ENCODE peak calls at places on chromosomes 5 and 9, in nine cellular contexts. V is lung, M is tibial nerve, R is IMR-90, A is HCT116, K is heart left ventricle, F is suprapubic skin, S is BE2C, Q is aorta. I is an unnamed sample.

GRCh38 chr5:176561259-176561658 is 12.1 kb downstream of the CDHR2 start:
- DNase-seq in V (no peak), M (no peak), R (no peak), A (no peak), K (no peak), F (no peak), S (no peak), Q (no peak), I (no peak)

GRCh38 chr9:127057970-127058644 is 64.3 kb downstream of the ANGPTL2 start:
- DNase-seq in V (no peak), M (no peak), R (peak; percentile 31), A (no peak), K (no peak), F (no peak), S (no peak), Q (no peak), I (no peak)

GRCh38 chr5:95846554-95847260 is 24.2 kb upstream of the GLRX start:
- DNase-seq in V (no peak), M (peak; percentile 52), R (peak; percentile 79), A (no peak), K (peak; percentile 70), F (no peak), S (peak; percentile 67), Q (no peak), I (no peak)

GRCh38 chr9:135214054-135214640 is 126.7 kb downstream of the OLFM1 start:
- DNase-seq in V (no peak), M (no peak), R (no peak), A (no peak), K (no peak), F (peak; percentile 59), S (peak; percentile 28), Q (peak; percentile 31), I (no peak)

GRCh38 chr9:124220551-124221451 is 36.9 kb upstream of the NEK6 start:
- DNase-seq in V (no peak), M (no peak), R (peak; percentile 52), A (no peak), K (no peak), F (no peak), S (no peak), Q (no peak), I (peak; percentile 59)

GRCh38 chr5:175821790-175822211 is 49.6 kb upstream of the CPLX2 start:
- DNase-seq in V (no peak), M (no peak), R (no peak), A (peak; percentile 89), K (no peak), F (no peak), S (no peak), Q (no peak), I (no peak)

GRCh38 chr9:110189001-110189400 is 19.0 kb downstream of the C9orf152 start:
- DNase-seq in V (peak; percentile 76), M (no peak), R (peak; percentile 18), A (no peak), K (peak; percentile 28), F (no peak), S (no peak), Q (no peak), I (peak; percentile 75)

GRCh38 chr5:135140805-135141204 is 106.8 kb upstream of the PITX1 start:
- DNase-seq in V (no peak), M (no peak), R (peak; percentile 51), A (peak; percentile 69), K (no peak), F (peak; percentile 79), S (no peak), Q (no peak), I (peak; percentile 29)

GRCh38 chr9:100285601-100286000 is 67.1 kb downstream of the TEX10 start:
- DNase-seq in V (no peak), M (no peak), R (no peak), A (no peak), K (no peak), F (no peak), S (no peak), Q (no peak), I (no peak)
- H3K36me3 ChIP-seq in V (peaks cover 8% of the 10 kb centered on the region), M (peaks cover 7% of the 10 kb centered on the region), R (peaks cover 18% of the 10 kb centered on the region), A (peaks cover 25% of the 10 kb centered on the region), K (peaks cover 4% of the 10 kb centered on the region), F (peaks cover 61% of the 10 kb centered on the region), S (peaks cover 29% of the 10 kb centered on the region), Q (peaks cover 13% of the 10 kb centered on the region), I (peaks cover 5% of the 10 kb centered on the region)

GRCh38 chr9:97617939-97618416 is 15.2 kb downstream of the TSTD2 start:
- DNase-seq in V (no peak), M (no peak), R (no peak), A (no peak), K (no peak), F (no peak), S (no peak), Q (no peak), I (no peak)
- H3K36me3 ChIP-seq in V (peaks cover 11% of the 10 kb centered on the region), M (no peaks in the 10 kb centered on the region), R (peaks cover 17% of the 10 kb centered on the region), A (peaks cover 9% of the 10 kb centered on the region), K (no peaks in the 10 kb centered on the region), F (peaks cover 33% of the 10 kb centered on the region), S (peaks cover 49% of the 10 kb centered on the region), Q (peaks cover 2% of the 10 kb centered on the region), I (no peaks in the 10 kb centered on the region)

GRCh38 chr5:77366717-77367500 is 125.2 kb downstream of the WDR41 start:
- DNase-seq in V (no peak), M (no peak), R (no peak), A (no peak), K (no peak), F (no peak), S (peak; percentile 44), Q (no peak), I (no peak)
- H3K36me3 ChIP-seq in V (no peaks in the 10 kb centered on the region), M (no peaks in the 10 kb centered on the region), R (no peaks in the 10 kb centered on the region), A (no peaks in the 10 kb centered on the region), K (no peaks in the 10 kb centered on the region), F (no peaks in the 10 kb centered on the region), S (no peaks in the 10 kb centered on the region), Q (no peaks in the 10 kb centered on the region), I (no peaks in the 10 kb centered on the region)

GRCh38 chr5:69206528-69207190 is 17.3 kb downstream of the CENPH start:
- DNase-seq in V (no peak), M (no peak), R (peak; percentile 54), A (peak; percentile 50), K (no peak), F (no peak), S (no peak), Q (no peak), I (no peak)
- H3K36me3 ChIP-seq in V (no peaks in the 10 kb centered on the region), M (no peaks in the 10 kb centered on the region), R (no peaks in the 10 kb centered on the region), A (peaks cover 9% of the 10 kb centered on the region), K (no peaks in the 10 kb centered on the region), F (no peaks in the 10 kb centered on the region), S (peaks cover 17% of the 10 kb centered on the region), Q (no peaks in the 10 kb centered on the region), I (no peaks in the 10 kb centered on the region)

GRCh38 chr5:55360190-55360589 is 52.4 kb downstream of the MTREX start:
- DNase-seq in V (no peak), M (no peak), R (peak; percentile 38), A (no peak), K (no peak), F (no peak), S (no peak), Q (no peak), I (no peak)

DNA sequence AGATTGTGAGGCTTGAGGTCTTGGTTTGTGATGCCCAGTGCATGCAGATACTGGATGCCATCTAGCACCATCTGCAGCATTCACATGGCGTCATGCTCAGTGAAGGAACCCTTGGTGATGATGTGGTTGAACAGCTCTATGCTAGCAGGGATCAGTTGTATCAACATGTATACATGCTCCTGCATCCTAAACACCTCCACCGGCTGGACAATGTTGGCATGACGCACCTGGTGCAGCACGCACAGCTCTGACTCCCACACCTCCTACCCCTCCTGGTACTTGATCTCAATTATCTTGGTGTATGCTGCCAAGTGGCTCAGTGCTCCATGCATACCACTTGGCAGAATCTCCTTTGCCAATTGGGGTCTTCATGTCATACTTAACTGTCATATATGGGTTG is 49.1 kb downstream of the MTREX start:
- DNase-seq in V (no peak), M (no peak), R (no peak), A (no peak), K (no peak), F (no peak), S (no peak), Q (no peak), I (no peak)
- H3K36me3 ChIP-seq in V (peaks cover 31% of the 10 kb centered on the region), M (peaks cover 6% of the 10 kb centered on the region), R (peaks cover 43% of the 10 kb centered on the region), A (peaks cover 40% of the 10 kb centered on the region), K (peaks cover 18% of the 10 kb centered on the region), F (peaks cover 69% of the 10 kb centered on the region), S (peaks cover 75% of the 10 kb centered on the region), Q (no peaks in the 10 kb centered on the region), I (peaks cover 3% of the 10 kb centered on the region)

I was measured in mucosa of descending colon.